ENCODE peak calls at places on chromosomes 7 and 10, in five cellular contexts. Z is A549, E is HepG2, I is GM12878, L is IMR-90. T is an unnamed sample.
A peak's percentile ranks its signal among the peaks of the same experiment; 100 is the strongest.

GRCh38 chr10:125009580-125010235 is 67.8 kb downstream of the ZRANB1 start:
- DNase-seq in Z (no peak), E (no peak), I (no peak), L (no peak), T (no peak)

GRCh38 chr10:110209926-110210662 is 2.7 kb downstream of the MXI1 start:
- DNase-seq in Z (peak; percentile 29), E (no peak), I (no peak), L (peak; percentile 29), T (peak; percentile 43)

GRCh38 chr7:46747222-46747621 is 826.1 kb upstream of the IGFBP3 start:
- DNase-seq in Z (no peak), E (no peak), I (no peak), L (no peak), T (no peak)

GRCh38 chr7:70458195-70458695 is 673.7 kb upstream of the GALNT17 start:
- DNase-seq in Z (no peak), E (no peak), I (no peak), L (no peak), T (peak; percentile 3)

GRCh38 chr7:150787321-150788281 is 12.6 kb downstream of the TMEM176B start:
- DNase-seq in Z (no peak), E (no peak), I (peak; percentile 30), L (no peak), T (peak; percentile 51)

GRCh38 chr7:155839461-155839860 is 27.2 kb upstream of the SHH start:
- DNase-seq in Z (no peak), E (no peak), I (no peak), L (no peak), T (no peak)

GRCh38 chr10:4240641-4241197 is 455.7 kb upstream of the KLF6 start:
- DNase-seq in Z (no peak), E (no peak), I (no peak), L (peak; percentile 96), T (no peak)

GRCh38 chr7:69596723-69597277 is 1.5 kb upstream of the AUTS2 start:
- DNase-seq in Z (no peak), E (no peak), I (no peak), L (no peak), T (no peak)

GRCh38 chr10:51986531-51986930 is 287.1 kb upstream of the CSTF2T start:
- DNase-seq in Z (no peak), E (no peak), I (no peak), L (no peak), T (no peak)

GRCh38 chr10:70692043-70692603 is 19.8 kb downstream of the ADAMTS14 start:
- DNase-seq in Z (no peak), E (no peak), I (no peak), L (no peak), T (no peak)

GRCh38 chr7:28102778-28103177 is 77.8 kb downstream of the JAZF1 start:
- DNase-seq in Z (peak; percentile 28), E (peak; percentile 5), I (no peak), L (peak; percentile 84), T (no peak)

GRCh38 chr7:105611856-105612775 is 30.8 kb upstream of the EFCAB10 start:
- DNase-seq in Z (no peak), E (no peak), I (no peak), L (peak; percentile 27), T (no peak)

GRCh38 chr7:155804897-155805825 is 7.1 kb downstream of the SHH start:
- DNase-seq in Z (peak; percentile 91), E (no peak), I (no peak), L (peak; percentile 65), T (peak; percentile 94)

GRCh38 chr10:29007748-29008610 is 280.9 kb upstream of the LYZL1 start:
- DNase-seq in Z (no peak), E (peak; percentile 86), I (no peak), L (no peak), T (no peak)

DNA sequence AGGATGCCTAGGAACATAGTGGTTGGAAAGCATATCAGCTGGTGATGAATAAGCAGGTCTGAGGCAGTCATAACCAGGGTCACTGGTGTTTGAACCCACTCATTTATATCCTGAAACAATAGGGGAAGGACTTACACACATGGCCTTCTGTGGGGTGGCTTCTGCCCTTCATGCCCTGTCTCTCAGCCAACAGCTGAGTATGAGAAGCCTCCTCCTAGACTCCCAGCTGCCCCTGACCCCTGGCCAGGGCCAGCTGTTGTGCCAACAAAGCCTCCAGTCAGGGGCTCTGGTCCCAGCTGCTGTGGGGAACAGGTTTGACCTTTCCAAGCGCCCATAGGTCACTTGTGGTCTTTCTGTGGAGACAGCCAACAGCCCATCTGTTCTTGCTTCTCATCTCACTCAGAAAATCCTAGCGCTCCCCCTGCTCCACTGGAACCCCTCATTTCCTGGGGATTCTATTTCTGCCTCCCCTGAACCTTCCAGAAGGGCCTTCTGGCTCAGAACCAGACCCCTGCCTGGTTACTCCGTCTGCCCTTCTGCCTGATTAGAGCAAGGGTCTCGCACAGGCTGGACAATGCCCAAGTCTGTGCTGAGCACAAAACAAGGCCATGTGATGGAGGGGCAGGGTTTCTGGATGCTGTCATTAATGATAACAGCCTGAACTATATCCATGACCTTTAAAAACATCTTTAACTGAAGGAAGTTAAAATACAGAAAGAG is 9.7 kb upstream of the PURB start:
- DNase-seq in Z (no peak), E (no peak), I (no peak), L (no peak), T (no peak)
- TF ChIP-seq POLR2A in Z (no peak), E (no peak), I (no peak), L (no peak), T (no peak)

DNA sequence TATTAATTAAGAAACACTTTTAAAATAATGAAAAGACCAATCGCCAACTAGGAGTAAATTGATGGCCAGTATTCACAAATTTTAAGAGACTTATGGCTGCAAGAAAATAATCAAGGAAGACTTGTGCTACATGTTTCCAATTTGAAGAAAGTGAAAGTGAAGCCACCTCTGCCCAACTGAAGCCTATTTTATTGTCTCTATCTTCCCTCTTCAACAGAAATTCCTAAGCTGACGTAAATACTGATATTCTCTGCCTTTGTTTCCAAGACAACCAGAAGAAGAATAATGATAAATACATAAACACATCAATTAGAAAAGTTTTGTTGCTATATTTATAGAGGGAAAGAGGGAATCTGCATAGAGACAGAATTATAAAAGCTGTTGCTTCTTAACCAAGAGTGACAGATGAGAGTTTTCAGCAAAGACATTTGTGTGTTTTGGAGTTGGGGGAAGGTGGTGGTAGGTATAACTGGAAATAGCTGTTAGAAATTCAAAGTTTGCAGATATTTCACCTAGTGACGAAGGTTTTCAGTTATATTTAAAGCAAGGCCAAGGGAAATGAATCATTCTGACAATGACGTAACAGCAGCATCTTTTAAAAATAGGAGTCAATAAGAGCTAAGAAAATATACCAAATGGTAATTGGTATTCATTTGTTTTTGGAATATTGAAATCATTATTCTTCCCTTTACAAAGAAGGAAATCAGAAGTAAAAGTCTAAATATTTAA is 576.6 kb upstream of the SORCS1 start:
- DNase-seq in Z (no peak), E (no peak), I (no peak), L (peak; percentile 13), T (no peak)
- H3K4me3 ChIP-seq in Z (no peak overlapping the region), E (no peak overlapping the region), I (no peak overlapping the region), L (no peak overlapping the region), T (no peak overlapping the region)

DNA sequence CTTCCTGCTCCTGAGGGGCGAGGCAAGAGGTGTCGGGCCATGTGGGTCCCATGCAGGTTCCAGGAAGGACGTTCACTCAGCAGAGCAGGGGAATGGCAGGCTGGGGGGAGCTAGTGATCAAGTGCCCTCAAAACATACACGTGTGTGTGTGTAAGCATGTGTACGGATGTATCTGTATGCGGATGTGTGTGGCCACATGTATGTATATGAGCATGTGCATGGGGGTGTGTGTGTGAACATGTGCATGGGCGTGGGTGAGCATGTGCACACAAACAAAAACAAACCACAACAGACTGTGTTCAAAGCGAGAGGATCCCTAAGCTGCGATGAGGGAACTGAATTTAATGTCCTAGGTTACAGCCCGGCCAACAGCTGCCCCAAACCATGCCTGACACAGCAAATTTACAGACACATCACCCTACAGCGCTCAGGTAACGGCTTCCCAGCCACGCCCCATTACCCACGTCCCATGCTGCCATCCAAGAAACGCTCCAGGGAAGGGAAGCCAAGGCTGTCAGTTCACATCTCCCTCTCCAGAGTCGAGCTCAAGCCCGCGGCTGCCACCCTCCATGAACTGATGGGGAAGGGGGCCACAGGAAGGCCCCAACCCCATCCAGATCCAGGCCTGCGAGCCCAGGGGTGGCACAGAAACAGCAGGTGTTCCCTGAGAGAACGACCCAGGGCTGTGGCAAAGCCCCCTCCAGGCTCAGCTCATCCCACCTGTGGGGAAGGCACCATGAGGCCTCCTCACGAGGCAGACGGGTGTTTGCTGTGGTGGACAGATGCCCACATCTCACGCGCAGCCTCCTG is 56.6 kb downstream of the PTPRN2 start:
- DNase-seq in Z (no peak), E (no peak), I (no peak), L (no peak), T (no peak)
- TF ChIP-seq SMC3 in Z (no peak), E (no peak), I (no peak), L (no peak), T (no peak)

GRCh38 chr7:80918909-80919721 is at the start of gene SEMA3C:
- DNase-seq in Z (peak; percentile 70), E (peak; percentile 65), I (no peak), L (peak; percentile 94), T (peak; percentile 57)
- TF ChIP-seq POLR2A in Z (peak; percentile 91), E (no peak), I (no peak), L (peak; percentile 87), T (no peak)

DNA sequence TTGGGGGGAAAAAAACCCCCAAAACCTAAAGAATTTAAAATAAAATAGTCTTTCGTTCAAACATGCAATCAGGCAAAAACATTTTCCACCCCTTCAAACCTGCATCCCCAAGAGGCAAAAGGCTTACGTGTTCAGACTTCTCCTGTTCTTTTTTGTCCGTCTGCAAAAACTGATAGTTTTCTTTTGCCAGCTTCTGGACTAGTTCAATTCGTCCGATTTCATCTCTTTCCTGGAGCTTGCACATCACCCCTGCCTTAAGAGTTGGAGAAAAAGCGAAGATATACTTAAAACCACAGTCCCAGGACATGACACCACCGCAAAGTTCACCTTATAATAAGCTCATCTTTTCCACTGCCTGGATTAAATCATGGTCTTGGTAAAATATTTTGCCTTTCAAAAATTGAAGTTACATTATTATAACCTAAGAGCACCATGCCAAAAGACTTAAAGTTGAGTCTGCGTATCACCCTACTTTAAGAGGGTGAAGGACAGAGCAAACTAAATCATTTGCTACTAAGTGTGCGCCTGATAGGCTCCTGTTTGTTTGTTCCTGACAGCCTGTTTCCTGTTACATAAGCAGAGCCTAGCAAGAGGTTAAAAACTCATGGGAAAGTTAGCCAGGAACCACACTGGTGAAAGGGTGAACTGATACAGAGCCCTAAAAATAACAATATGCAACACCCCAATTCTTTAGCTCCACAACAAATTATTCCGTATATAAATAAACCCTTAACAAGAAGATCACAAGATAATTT is 137.0 kb downstream of the RAPGEF5 start:
- DNase-seq in Z (no peak), E (no peak), I (no peak), L (no peak), T (no peak)
- H3K4me3 ChIP-seq in Z (no peak overlapping the region), E (no peak overlapping the region), I (no peak overlapping the region), L (no peak overlapping the region), T (no peak overlapping the region)